ENCODE peak calls at places on chromosomes 11 and 22, in ten cellular contexts. G is CD4-positive, alpha-beta memory T cell; J is tibial artery; U is cardiac muscle cell; Z is sigmoid colon; W is AG04450; N is GM12878; E is pancreas; V is trophoblast cell; X is right cardiac atrium. S is an unnamed sample. For H3K9me3, the result is how much of the 10 kb centered on the place peaks cover.

GRCh38 chr22:30731658-30732057 is 37.0 kb downstream of the OSBP2 start:
- DNase-seq in G (no peak), J (no peak), U (no peak), Z (no peak), W (no peak), N (no peak), E (no peak), V (no peak), X (no peak), S (no peak)

GRCh38 chr11:125372911-125373310 is 123.2 kb downstream of the FEZ1 start:
- DNase-seq in G (no peak), J (no peak), U (no peak), Z (no peak), W (no peak), N (no peak), E (no peak), V (no peak), X (no peak), S (no peak)

GRCh38 chr11:122271167-122271566 is 155.2 kb upstream of the BLID start:
- DNase-seq in G (no peak), J (no peak), U (no peak), Z (no peak), W (no peak), N (no peak), E (peak), V (no peak), X (no peak), S (peak)

GRCh38 chr11:1052133-1053011 is 15.9 kb upstream of the MUC6 start:
- DNase-seq in G (no peak), J (no peak), U (no peak), Z (peak), W (no peak), N (no peak), E (peak), V (no peak), X (peak), S (no peak)

GRCh38 chr11:28400236-28401100 is 292.3 kb downstream of the METTL15 start:
- DNase-seq in G (no peak), J (no peak), U (peak), Z (no peak), W (peak), N (no peak), E (no peak), V (peak), X (no peak), S (no peak)

GRCh38 chr11:130486981-130487380 is 38.5 kb downstream of the ADAMTS15 start:
- DNase-seq in G (no peak), J (no peak), U (no peak), Z (no peak), W (no peak), N (no peak), E (no peak), V (no peak), X (peak), S (no peak)

GRCh38 chr22:39593061-39593930 is 22.7 kb downstream of the CACNA1I start:
- DNase-seq in G (no peak), J (no peak), U (no peak), Z (no peak), W (no peak), N (no peak), E (no peak), V (no peak), X (no peak), S (no peak)

GRCh38 chr22:50621491-50621880 is 6.5 kb downstream of the ARSA start:
- DNase-seq in G (peak), J (no peak), U (no peak), Z (no peak), W (no peak), N (peak), E (no peak), V (peak), X (no peak), S (no peak)

GRCh38 chr11:113440816-113441215 is 34.4 kb downstream of the DRD2 start:
- DNase-seq in G (no peak), J (no peak), U (no peak), Z (no peak), W (no peak), N (no peak), E (no peak), V (no peak), X (no peak), S (no peak)

GRCh38 chr11:69716891-69717747 is 13.3 kb upstream of the FGF19 start:
- DNase-seq in G (no peak), J (no peak), U (no peak), Z (no peak), W (no peak), N (no peak), E (no peak), V (no peak), X (no peak), S (no peak)

GRCh38 chr11:63613517-63614135 is 607 bp downstream of the PLAAT3 start:
- DNase-seq in G (peak), J (peak), U (peak), Z (peak), W (no peak), N (no peak), E (peak), V (peak), X (peak), S (peak)

GRCh38 chr11:1892116-1892515 is 421 bp upstream of the PRR33 start:
- DNase-seq in G (no peak), J (no peak), U (no peak), Z (no peak), W (no peak), N (no peak), E (no peak), V (no peak), X (peak), S (no peak)

GRCh38 chr11:69295995-69296889 is 2.3 kb downstream of the MYEOV start:
- DNase-seq in G (no peak), J (peak), U (peak), Z (peak), W (peak), N (no peak), E (no peak), V (peak), X (peak), S (no peak)

GRCh38 chr11:122743949-122744876 is 88.7 kb downstream of the UBASH3B start:
- DNase-seq in G (peak), J (peak), U (no peak), Z (peak), W (no peak), N (peak), E (no peak), V (no peak), X (no peak), S (no peak)

GRCh38 chr11:123338266-123338800 is 91.7 kb upstream of the GRAMD1B start:
- DNase-seq in G (no peak), J (no peak), U (no peak), Z (no peak), W (no peak), N (no peak), E (no peak), V (peak), X (no peak), S (no peak)

GRCh38 chr11:66106786-66107599 is 36.9 kb downstream of the PACS1 start:
- DNase-seq in G (no peak), J (no peak), U (no peak), Z (no peak), W (no peak), N (no peak), E (no peak), V (peak), X (no peak), S (no peak)

GRCh38 chr11:16804104-16804947 is 65.9 kb downstream of the C11orf58 start:
- DNase-seq in G (peak), J (no peak), U (peak), Z (no peak), W (no peak), N (no peak), E (no peak), V (no peak), X (no peak), S (no peak)

GRCh38 chr22:22786301-22787115 is 101.1 kb upstream of the IGLL5 start:
- DNase-seq in G (no peak), J (no peak), U (no peak), Z (no peak), W (no peak), N (no peak), E (no peak), V (no peak), X (no peak), S (no peak)

GRCh38 chr22:46105494-46106278 is 44.6 kb upstream of the PPARA start:
- DNase-seq in G (no peak), J (no peak), U (peak), Z (peak), W (no peak), N (no peak), E (peak), V (no peak), X (no peak), S (no peak)

GRCh38 chr22:46610345-46610744 is 9.8 kb upstream of the GRAMD4 start:
- DNase-seq in G (no peak), J (no peak), U (no peak), Z (no peak), W (no peak), N (no peak), E (no peak), V (no peak), X (peak), S (no peak)

GRCh38 chr11:66851698-66852465 is 5.0 kb upstream of the LRFN4 start:
- DNase-seq in G (no peak), J (no peak), U (no peak), Z (peak), W (no peak), N (no peak), E (peak), V (no peak), X (peak), S (no peak)

GRCh38 chr11:44989831-44990566 is 39.3 kb upstream of the TP53I11 start:
- DNase-seq in G (no peak), J (no peak), U (peak), Z (peak), W (no peak), N (no peak), E (peak), V (peak), X (peak), S (no peak)

GRCh38 chr11:59053387-59053786 is 32.7 kb upstream of the GLYATL1B start:
- DNase-seq in G (peak), J (peak), U (peak), Z (peak), W (peak), N (no peak), E (peak), V (peak), X (peak), S (peak)

GRCh38 chr22:35892192-35892591 is 136.4 kb downstream of the RBFOX2 start:
- DNase-seq in G (no peak), J (no peak), U (peak), Z (no peak), W (peak), N (no peak), E (no peak), V (peak), X (no peak), S (no peak)

GRCh38 chr11:41282436-41282835 is 177.0 kb downstream of the LRRC4C start:
- DNase-seq in G (no peak), J (no peak), U (no peak), Z (no peak), W (no peak), N (no peak), E (no peak), V (no peak), X (no peak), S (no peak)

GRCh38 chr22:49609207-49609876 is 218.3 kb downstream of the BRD1 start:
- DNase-seq in G (no peak), J (peak), U (no peak), Z (no peak), W (no peak), N (no peak), E (no peak), V (no peak), X (no peak), S (no peak)

GRCh38 chr11:2151500-2152257 is 9.3 kb downstream of the INS start:
- DNase-seq in G (peak), J (peak), U (peak), Z (peak), W (peak), N (no peak), E (peak), V (peak), X (peak), S (peak)

GRCh38 chr11:46377831-46378230 is 3.6 kb upstream of the MDK start:
- DNase-seq in G (no peak), J (no peak), U (no peak), Z (no peak), W (no peak), N (no peak), E (no peak), V (no peak), X (no peak), S (no peak)

GRCh38 chr11:46378296-46378695 is 3.2 kb upstream of the MDK start:
- DNase-seq in G (no peak), J (no peak), U (no peak), Z (no peak), W (no peak), N (no peak), E (no peak), V (no peak), X (peak), S (no peak)

GRCh38 chr11:46377266-46377665 is 4.2 kb upstream of the MDK start:
- DNase-seq in G (no peak), J (no peak), U (no peak), Z (no peak), W (no peak), N (no peak), E (no peak), V (no peak), X (peak), S (no peak)

GRCh38 chr11:46380340-46381045 is 976 bp upstream of the MDK start:
- DNase-seq in G (peak), J (peak), U (peak), Z (peak), W (no peak), N (no peak), E (peak), V (peak), X (peak), S (peak)

DNA sequence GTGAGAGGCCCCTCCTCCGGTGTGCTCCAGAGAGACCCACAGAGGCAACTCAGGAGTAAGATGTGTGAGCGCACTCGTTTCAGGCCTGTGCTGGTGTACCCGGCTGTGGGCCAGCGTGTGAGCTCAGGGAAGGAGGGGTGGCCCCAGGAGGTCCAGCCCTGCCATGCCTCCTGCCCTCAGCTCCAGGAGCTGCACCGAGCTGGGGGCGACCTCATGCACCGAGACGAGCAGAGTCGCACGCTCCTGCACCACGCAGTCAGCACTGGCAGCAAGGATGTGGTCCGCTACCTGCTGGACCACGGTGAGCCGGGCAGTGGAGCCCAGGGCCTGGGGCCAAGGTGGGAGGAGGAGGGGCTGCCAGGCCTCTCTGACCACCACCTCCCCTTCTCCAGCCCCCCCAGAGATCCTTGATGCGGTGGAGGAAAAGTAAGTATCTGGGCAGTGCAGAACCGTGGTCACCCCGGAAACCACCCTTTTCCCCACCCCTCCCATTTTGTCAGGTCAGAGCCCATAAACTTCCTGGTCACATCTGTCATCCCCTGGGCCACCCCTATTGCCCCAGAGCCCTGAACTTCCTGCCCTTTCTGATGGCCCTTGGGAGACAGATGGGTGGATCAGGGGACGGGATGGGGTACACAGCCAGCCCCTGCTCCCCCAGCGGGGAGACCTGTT is 2.5 kb upstream of the MDK start:
- DNase-seq in G (no peak), J (no peak), U (no peak), Z (no peak), W (no peak), N (no peak), E (peak), V (no peak), X (peak), S (no peak)
- H3K27ac ChIP-seq in G (no peak), J (no peak), U (peak), Z (peak), W (no peak), N (no peak), E (peak), V (peak), X (no peak), S (no peak)

GRCh38 chr11:132087148-132087547 is 716.7 kb downstream of the NTM start:
- DNase-seq in G (no peak), J (no peak), U (no peak), Z (no peak), W (no peak), N (no peak), E (no peak), V (no peak), X (no peak), S (no peak)

GRCh38 chr11:132082566-132082965 is 712.2 kb downstream of the NTM start:
- DNase-seq in G (no peak), J (no peak), U (no peak), Z (no peak), W (no peak), N (no peak), E (no peak), V (no peak), X (no peak), S (no peak)

GRCh38 chr11:132084433-132084832 is 714.0 kb downstream of the NTM start:
- DNase-seq in G (no peak), J (no peak), U (no peak), Z (no peak), W (no peak), N (no peak), E (no peak), V (no peak), X (no peak), S (no peak)

GRCh38 chr11:132093861-132094260 is 723.4 kb downstream of the NTM start:
- DNase-seq in G (no peak), J (no peak), U (no peak), Z (no peak), W (no peak), N (peak), E (no peak), V (no peak), X (no peak), S (no peak)

GRCh38 chr11:132088551-132088950 is 718.1 kb downstream of the NTM start:
- DNase-seq in G (no peak), J (no peak), U (no peak), Z (no peak), W (no peak), N (no peak), E (no peak), V (no peak), X (no peak), S (no peak)
- H3K9me3 ChIP-seq in G (under half), J (under half), U (under half), Z (under half), W (under half), N (under half), E (under half), V (under half), X (under half), S (under half)

GRCh38 chr11:72789493-72790131 is 4.2 kb downstream of the STARD10 start:
- DNase-seq in G (no peak), J (no peak), U (peak), Z (no peak), W (no peak), N (no peak), E (no peak), V (no peak), X (peak), S (no peak)
- H3K27ac ChIP-seq in G (no peak), J (peak), U (peak), Z (no peak), W (peak), N (no peak), E (no peak), V (no peak), X (peak), S (no peak)

GRCh38 chr11:26365284-26365683 is 33.4 kb downstream of the ANO3 start:
- DNase-seq in G (no peak), J (no peak), U (no peak), Z (no peak), W (no peak), N (no peak), E (no peak), V (no peak), X (no peak), S (no peak)
- H3K9me3 ChIP-seq in G (under half), J (under half), U (under half), Z (under half), W (under half), N (under half), E (under half), V (under half), X (under half), S (under half)

DNA sequence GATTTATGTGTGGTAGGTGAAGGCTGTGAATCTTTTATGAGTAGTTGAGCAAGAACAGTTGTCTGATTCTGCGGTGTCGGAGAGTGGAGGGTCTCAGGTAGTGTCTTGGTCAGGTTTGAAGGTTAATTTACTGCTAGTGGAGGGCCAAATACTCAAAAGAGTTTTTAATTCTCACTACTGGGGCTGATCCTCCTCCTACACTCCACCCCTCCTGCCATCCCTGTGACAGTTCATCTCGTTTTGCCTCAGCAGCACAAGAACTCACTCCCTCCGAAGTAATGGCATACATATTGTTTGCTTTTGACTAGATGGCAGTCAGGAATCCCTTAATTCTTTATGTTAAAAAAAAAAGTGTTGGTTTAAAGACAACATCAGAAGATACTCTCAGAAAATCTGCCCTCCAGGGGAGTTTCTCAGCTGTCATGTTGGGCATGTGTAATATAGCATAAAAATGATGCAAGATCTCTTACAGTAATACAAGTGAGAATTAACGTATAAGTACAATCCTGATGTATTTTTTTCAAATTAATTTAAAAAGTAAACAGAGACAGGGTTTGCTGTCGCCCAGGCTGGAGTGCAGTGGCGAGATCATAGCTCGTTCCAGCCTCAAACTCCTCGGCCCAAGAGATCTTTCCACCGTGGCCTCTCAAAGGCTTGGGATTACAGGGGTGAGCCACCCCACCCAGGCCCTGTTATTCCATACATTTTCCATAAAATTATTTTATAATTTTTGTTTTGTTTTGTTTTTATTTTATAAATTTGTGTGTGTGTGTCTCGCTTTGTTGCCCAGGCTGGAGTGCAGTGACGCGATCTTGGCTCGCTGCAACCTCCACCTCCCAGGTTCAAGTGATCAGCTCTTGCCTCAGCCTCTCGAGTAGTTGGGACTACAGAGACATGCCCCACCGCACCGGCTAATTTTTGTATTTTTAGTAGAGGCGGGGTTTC is 1.3 kb downstream of the FAR1 start:
- DNase-seq in G (no peak), J (no peak), U (peak), Z (no peak), W (no peak), N (no peak), E (no peak), V (peak), X (no peak), S (peak)
- H3K27ac ChIP-seq in G (peak), J (peak), U (peak), Z (peak), W (peak), N (peak), E (peak), V (no peak), X (peak), S (no peak)

DNA sequence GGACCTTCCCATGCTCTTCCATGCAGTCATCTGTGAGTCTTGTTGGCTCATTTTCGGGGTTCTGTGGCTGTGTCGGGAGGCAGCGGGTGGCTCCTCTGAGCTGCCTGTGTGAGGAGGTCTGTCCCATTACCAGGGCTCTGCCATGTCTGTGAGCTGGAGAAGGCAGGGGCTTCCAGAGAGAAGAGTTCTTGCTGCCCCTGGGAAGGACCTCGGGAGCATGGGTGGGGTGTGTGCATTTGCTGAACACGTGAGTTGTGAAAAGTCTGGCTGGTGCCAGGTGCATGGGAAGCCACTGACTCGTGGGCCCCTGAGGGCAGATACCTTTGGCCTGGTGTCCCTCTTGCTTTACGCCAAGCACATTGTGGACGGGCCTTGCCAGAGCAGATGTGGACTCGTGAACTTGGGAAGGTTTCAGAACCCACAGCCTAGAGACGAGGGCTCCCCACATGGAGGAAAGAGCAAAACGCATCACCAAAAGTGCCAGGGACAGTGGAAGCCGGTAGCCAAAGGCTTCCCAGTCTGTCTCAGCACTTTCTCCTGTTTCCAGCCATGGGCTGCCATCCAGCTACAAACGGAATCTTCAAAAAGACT is 1324.5 kb downstream of the BRD1 start:
- DNase-seq in G (no peak), J (no peak), U (no peak), Z (no peak), W (no peak), N (no peak), E (no peak), V (no peak), X (peak), S (no peak)
- H3K9me3 ChIP-seq in G (under half), J (under half), U (under half), Z (under half), W (half or more), N (under half), E (under half), V (under half), X (under half), S (under half)

GRCh38 chr11:60376601-60377000 is 1.7 kb upstream of the MS4A7 start:
- DNase-seq in G (no peak), J (no peak), U (no peak), Z (no peak), W (no peak), N (no peak), E (no peak), V (peak), X (no peak), S (no peak)
- H3K27ac ChIP-seq in G (no peak), J (no peak), U (no peak), Z (no peak), W (no peak), N (peak), E (no peak), V (peak), X (no peak), S (no peak)

S was measured in thyroid gland.